ENCODE peak calls at places on chromosomes 12 and 14, in nine cellular contexts. One of them, this sample, is unnamed.

GRCh38 chr12:12721251-12721689 is 4.1 kb downstream of the CDKN1B start:
- DNase-seq in effector memory CD4-positive, alpha-beta T cell: no peak
- DNase-seq in GM19239: no peak
- DNase-seq in CD4-positive, alpha-beta memory T cell: peak
- DNase-seq in stimulated activated effector memory CD8-positive, alpha-beta T cell treated with anti-CD3 and anti-CD28 coated beads, Interleukin-12 subunit alpha, Interleukin-12 subunit beta, amount 100 ng/mL, for 72 hours: no peak
- DNase-seq in NCI-H1436: no peak
- DNase-seq in RPMI8226: peak
- DNase-seq in GM23248: peak
- DNase-seq in cardiac fibroblast: no peak
- DNase-seq in this sample: no peak

GRCh38 chr14:99215277-99215676 is 56.7 kb downstream of the BCL11B start:
- DNase-seq in RPMI8226: no peak
- DNase-seq in GM23248: peak
- DNase-seq in GM19239: no peak
- DNase-seq in cardiac fibroblast: peak
- DNase-seq in CD4-positive, alpha-beta memory T cell: no peak
- DNase-seq in stimulated activated effector memory CD8-positive, alpha-beta T cell treated with anti-CD3 and anti-CD28 coated beads, Interleukin-12 subunit alpha, Interleukin-12 subunit beta, amount 100 ng/mL, for 72 hours: no peak
- DNase-seq in NCI-H1436: no peak
- DNase-seq in effector memory CD4-positive, alpha-beta T cell: no peak
- DNase-seq in this sample: no peak

GRCh38 chr12:54416908-54417603 is 2.0 kb downstream of the ITGA5 start:
- DNase-seq in cardiac fibroblast: no peak
- DNase-seq in stimulated activated effector memory CD8-positive, alpha-beta T cell treated with anti-CD3 and anti-CD28 coated beads, Interleukin-12 subunit alpha, Interleukin-12 subunit beta, amount 100 ng/mL, for 72 hours: no peak
- DNase-seq in RPMI8226: no peak
- DNase-seq in NCI-H1436: no peak
- DNase-seq in CD4-positive, alpha-beta memory T cell: no peak
- DNase-seq in GM23248: peak
- DNase-seq in effector memory CD4-positive, alpha-beta T cell: no peak
- DNase-seq in GM19239: no peak
- DNase-seq in this sample: peak

GRCh38 chr12:56719056-56719455 is 6.0 kb downstream of the NACA start:
- DNase-seq in effector memory CD4-positive, alpha-beta T cell: no peak
- DNase-seq in stimulated activated effector memory CD8-positive, alpha-beta T cell treated with anti-CD3 and anti-CD28 coated beads, Interleukin-12 subunit alpha, Interleukin-12 subunit beta, amount 100 ng/mL, for 72 hours: no peak
- DNase-seq in CD4-positive, alpha-beta memory T cell: no peak
- DNase-seq in RPMI8226: no peak
- DNase-seq in GM19239: no peak
- DNase-seq in cardiac fibroblast: no peak
- DNase-seq in GM23248: no peak
- DNase-seq in NCI-H1436: no peak
- DNase-seq in this sample: no peak

GRCh38 chr12:109302358-109302757 is 6.7 kb downstream of the FOXN4 start:
- DNase-seq in RPMI8226: peak
- DNase-seq in GM19239: no peak
- DNase-seq in effector memory CD4-positive, alpha-beta T cell: no peak
- DNase-seq in GM23248: no peak
- DNase-seq in NCI-H1436: no peak
- DNase-seq in stimulated activated effector memory CD8-positive, alpha-beta T cell treated with anti-CD3 and anti-CD28 coated beads, Interleukin-12 subunit alpha, Interleukin-12 subunit beta, amount 100 ng/mL, for 72 hours: no peak
- DNase-seq in cardiac fibroblast: no peak
- DNase-seq in CD4-positive, alpha-beta memory T cell: no peak
- DNase-seq in this sample: no peak

GRCh38 chr12:18158774-18159557 is 69.0 kb upstream of the RERGL start:
- DNase-seq in GM19239: no peak
- DNase-seq in NCI-H1436: peak
- DNase-seq in CD4-positive, alpha-beta memory T cell: peak
- DNase-seq in effector memory CD4-positive, alpha-beta T cell: peak
- DNase-seq in GM23248: peak
- DNase-seq in stimulated activated effector memory CD8-positive, alpha-beta T cell treated with anti-CD3 and anti-CD28 coated beads, Interleukin-12 subunit alpha, Interleukin-12 subunit beta, amount 100 ng/mL, for 72 hours: peak
- DNase-seq in RPMI8226: peak
- DNase-seq in cardiac fibroblast: peak
- DNase-seq in this sample: peak

GRCh38 chr14:86527312-86527711 is 997.4 kb downstream of the FLRT2 start:
- DNase-seq in GM23248: no peak
- DNase-seq in CD4-positive, alpha-beta memory T cell: no peak
- DNase-seq in cardiac fibroblast: no peak
- DNase-seq in NCI-H1436: no peak
- DNase-seq in RPMI8226: no peak
- DNase-seq in stimulated activated effector memory CD8-positive, alpha-beta T cell treated with anti-CD3 and anti-CD28 coated beads, Interleukin-12 subunit alpha, Interleukin-12 subunit beta, amount 100 ng/mL, for 72 hours: no peak
- DNase-seq in GM19239: no peak
- DNase-seq in effector memory CD4-positive, alpha-beta T cell: no peak
- DNase-seq in this sample: no peak

GRCh38 chr14:59032821-59033220 is 155.6 kb upstream of the DAAM1 start:
- DNase-seq in CD4-positive, alpha-beta memory T cell: no peak
- DNase-seq in NCI-H1436: no peak
- DNase-seq in effector memory CD4-positive, alpha-beta T cell: no peak
- DNase-seq in GM19239: no peak
- DNase-seq in RPMI8226: no peak
- DNase-seq in stimulated activated effector memory CD8-positive, alpha-beta T cell treated with anti-CD3 and anti-CD28 coated beads, Interleukin-12 subunit alpha, Interleukin-12 subunit beta, amount 100 ng/mL, for 72 hours: no peak
- DNase-seq in GM23248: no peak
- DNase-seq in cardiac fibroblast: no peak
- DNase-seq in this sample: no peak

GRCh38 chr14:97266653-97267052 is 469.5 kb downstream of the VRK1 start:
- DNase-seq in CD4-positive, alpha-beta memory T cell: no peak
- DNase-seq in cardiac fibroblast: no peak
- DNase-seq in NCI-H1436: no peak
- DNase-seq in effector memory CD4-positive, alpha-beta T cell: no peak
- DNase-seq in RPMI8226: no peak
- DNase-seq in stimulated activated effector memory CD8-positive, alpha-beta T cell treated with anti-CD3 and anti-CD28 coated beads, Interleukin-12 subunit alpha, Interleukin-12 subunit beta, amount 100 ng/mL, for 72 hours: no peak
- DNase-seq in GM19239: no peak
- DNase-seq in GM23248: peak
- DNase-seq in this sample: no peak

GRCh38 chr12:57626111-57626928 is 6.7 kb downstream of the B4GALNT1 start:
- DNase-seq in cardiac fibroblast: no peak
- DNase-seq in CD4-positive, alpha-beta memory T cell: no peak
- DNase-seq in RPMI8226: no peak
- DNase-seq in GM19239: no peak
- DNase-seq in NCI-H1436: no peak
- DNase-seq in effector memory CD4-positive, alpha-beta T cell: no peak
- DNase-seq in stimulated activated effector memory CD8-positive, alpha-beta T cell treated with anti-CD3 and anti-CD28 coated beads, Interleukin-12 subunit alpha, Interleukin-12 subunit beta, amount 100 ng/mL, for 72 hours: peak
- DNase-seq in GM23248: no peak
- DNase-seq in this sample: no peak

GRCh38 chr14:64671591-64671990 is 32.6 kb upstream of the PLEKHG3 start:
- DNase-seq in stimulated activated effector memory CD8-positive, alpha-beta T cell treated with anti-CD3 and anti-CD28 coated beads, Interleukin-12 subunit alpha, Interleukin-12 subunit beta, amount 100 ng/mL, for 72 hours: no peak
- DNase-seq in GM23248: peak
- DNase-seq in effector memory CD4-positive, alpha-beta T cell: no peak
- DNase-seq in GM19239: no peak
- DNase-seq in CD4-positive, alpha-beta memory T cell: peak
- DNase-seq in RPMI8226: peak
- DNase-seq in NCI-H1436: peak
- DNase-seq in cardiac fibroblast: peak
- DNase-seq in this sample: peak

GRCh38 chr12:64696065-64696741 is 63.0 kb downstream of the GNS start:
- DNase-seq in cardiac fibroblast: peak
- DNase-seq in CD4-positive, alpha-beta memory T cell: no peak
- DNase-seq in GM19239: no peak
- DNase-seq in RPMI8226: no peak
- DNase-seq in NCI-H1436: no peak
- DNase-seq in GM23248: peak
- DNase-seq in stimulated activated effector memory CD8-positive, alpha-beta T cell treated with anti-CD3 and anti-CD28 coated beads, Interleukin-12 subunit alpha, Interleukin-12 subunit beta, amount 100 ng/mL, for 72 hours: no peak
- DNase-seq in effector memory CD4-positive, alpha-beta T cell: no peak
- DNase-seq in this sample: peak

GRCh38 chr14:92400579-92401444 is 77.8 kb downstream of the SLC24A4 start:
- DNase-seq in effector memory CD4-positive, alpha-beta T cell: no peak
- DNase-seq in stimulated activated effector memory CD8-positive, alpha-beta T cell treated with anti-CD3 and anti-CD28 coated beads, Interleukin-12 subunit alpha, Interleukin-12 subunit beta, amount 100 ng/mL, for 72 hours: no peak
- DNase-seq in GM19239: peak
- DNase-seq in RPMI8226: peak
- DNase-seq in NCI-H1436: no peak
- DNase-seq in CD4-positive, alpha-beta memory T cell: no peak
- DNase-seq in GM23248: no peak
- DNase-seq in cardiac fibroblast: peak
- DNase-seq in this sample: peak

GRCh38 chr12:12807970-12808702 is 5.0 kb upstream of the DDX47 start:
- DNase-seq in cardiac fibroblast: peak
- DNase-seq in GM23248: peak
- DNase-seq in CD4-positive, alpha-beta memory T cell: peak
- DNase-seq in NCI-H1436: no peak
- DNase-seq in effector memory CD4-positive, alpha-beta T cell: peak
- DNase-seq in GM19239: no peak
- DNase-seq in stimulated activated effector memory CD8-positive, alpha-beta T cell treated with anti-CD3 and anti-CD28 coated beads, Interleukin-12 subunit alpha, Interleukin-12 subunit beta, amount 100 ng/mL, for 72 hours: peak
- DNase-seq in RPMI8226: no peak
- DNase-seq in this sample: no peak

This sample was measured in amniotic epithelial cell.